ENCODE peak calls at places on chromosomes 7 and 10, in seven cellular contexts. H, X, D, G, M, O and S are unnamed samples.

GRCh38 chr10:110918633-110919348 is at the start of gene BBIP1:
- DNase-seq in X (peak; percentile 85), O (peak; percentile 72), M (peak; percentile 100), G (no peak), D (peak; percentile 97), H (peak; percentile 92), S (peak; percentile 100)

GRCh38 chr7:36473454-36474282 is 84.0 kb downstream of the ANLN start:
- DNase-seq in D (no peak), M (peak; percentile 44), X (peak; percentile 22), O (no peak), H (peak; percentile 72), G (no peak), S (peak; percentile 73)

GRCh38 chr10:26463986-26464385 is 25.8 kb downstream of the APBB1IP start:
- DNase-seq in M (no peak), D (no peak), X (no peak), H (no peak), G (no peak), O (no peak), S (no peak)

GRCh38 chr10:71711052-71711623 is 8.4 kb downstream of the C10orf105 start:
- DNase-seq in X (no peak), M (no peak), G (no peak), D (no peak), H (no peak), O (no peak), S (no peak)

GRCh38 chr7:105369944-105370343 is 18.8 kb downstream of the SRPK2 start:
- DNase-seq in D (no peak), X (no peak), M (no peak), G (no peak), O (no peak), H (no peak), S (no peak)

GRCh38 chr7:138431517-138431916 is 28.5 kb upstream of the TRIM24 start:
- DNase-seq in M (no peak), H (no peak), X (no peak), G (no peak), O (no peak), D (no peak), S (peak; percentile 13)

GRCh38 chr10:22002531-22003110 is 909 bp downstream of the DNAJC1 start:
- DNase-seq in O (no peak), X (no peak), M (peak; percentile 46), G (no peak), H (no peak), D (no peak), S (peak; percentile 55)

GRCh38 chr10:62985807-62986525 is 147.2 kb upstream of the NRBF2 start:
- DNase-seq in D (no peak), O (no peak), X (no peak), M (no peak), H (no peak), G (no peak), S (no peak)

GRCh38 chr7:44073664-44074348 is 8.4 kb upstream of the PGAM2 start:
- DNase-seq in X (peak; percentile 49), D (peak; percentile 73), O (no peak), G (peak; percentile 80), H (peak; percentile 46), M (no peak), S (no peak)

GRCh38 chr10:23106508-23106907 is 11.1 kb downstream of the MSRB2 start:
- DNase-seq in X (no peak), H (peak; percentile 29), M (no peak), D (no peak), G (no peak), O (no peak), S (peak; percentile 99)

GRCh38 chr10:12348870-12349627 is at the start of gene CAMK1D:
- DNase-seq in H (peak; percentile 89), X (peak; percentile 42), D (peak; percentile 100), M (peak; percentile 80), G (peak; percentile 81), O (peak; percentile 65), S (peak; percentile 91)

GRCh38 chr7:14850039-14850438 is 52.5 kb downstream of the DGKB start:
- DNase-seq in G (no peak), O (no peak), M (no peak), X (no peak), D (no peak), H (no peak), S (peak; percentile 45)

GRCh38 chr7:67625257-67625713 is 628.7 kb downstream of the TYW1 start:
- DNase-seq in M (peak; percentile 92), H (peak; percentile 87), X (peak; percentile 9), G (peak; percentile 33), D (peak; percentile 58), O (peak; percentile 15), S (peak; percentile 73)

GRCh38 chr10:113426181-113426837 is 126.5 kb upstream of the HABP2 start:
- DNase-seq in G (no peak), D (no peak), O (no peak), M (no peak), X (no peak), H (no peak), S (peak; percentile 30)

GRCh38 chr10:97332586-97333350 is 1.8 kb downstream of the FRAT2 start:
- DNase-seq in O (no peak), H (no peak), X (peak; percentile 11), M (peak; percentile 82), G (peak; percentile 50), D (peak; percentile 20), S (peak; percentile 71)